ENCODE peak calls at places on chromosomes 2 and 18, in seven cellular contexts. X, Q, R, C, M, H and I are unnamed samples.

GRCh38 chr2:152566034-152566727 is 151.1 kb downstream of the PRPF40A start:
- DNase-seq in M (no peak), H (no peak), C (no peak), R (no peak), X (no peak), Q (no peak), I (no peak)

GRCh38 chr2:50448556-50448955 is 583.4 kb downstream of the NRXN1 start:
- DNase-seq in C (no peak), X (no peak), Q (no peak), R (no peak), H (peak), M (no peak), I (no peak)

GRCh38 chr2:164145093-164145987 is 409.5 kb upstream of the FIGN start:
- DNase-seq in C (no peak), H (no peak), Q (no peak), M (no peak), R (no peak), X (no peak), I (no peak)

GRCh38 chr2:160464996-160465395 is 28.6 kb downstream of the RBMS1 start:
- DNase-seq in M (no peak), Q (no peak), X (no peak), R (no peak), C (no peak), H (no peak), I (no peak)

GRCh38 chr2:113390133-113390849 is 47.2 kb upstream of the ZNG1B start:
- DNase-seq in R (peak), M (peak), H (no peak), Q (peak), X (peak), C (peak), I (peak)

GRCh38 chr2:240775911-240776310 is 44.1 kb downstream of the KIF1A start:
- DNase-seq in C (no peak), R (no peak), M (no peak), Q (no peak), H (no peak), X (no peak), I (no peak)

GRCh38 chr18:24595556-24595955 is 135.1 kb downstream of the HRH4 start:
- DNase-seq in Q (no peak), H (no peak), X (no peak), C (no peak), R (no peak), M (no peak), I (no peak)

GRCh38 chr2:207930747-207931146 is 94.6 kb downstream of the PLEKHM3 start:
- DNase-seq in M (peak), X (peak), C (peak), Q (no peak), H (no peak), R (no peak), I (peak)

GRCh38 chr2:118085173-118086023 is 2.9 kb upstream of the INSIG2 start:
- DNase-seq in X (no peak), C (peak), H (no peak), R (no peak), Q (no peak), M (no peak), I (no peak)

GRCh38 chr2:36951574-36951973 is 14.8 kb downstream of the STRN start:
- DNase-seq in H (no peak), Q (no peak), R (no peak), X (no peak), M (no peak), C (peak), I (no peak)

GRCh38 chr2:172922294-172922693 is 153.4 kb upstream of the MAP3K20 start:
- DNase-seq in M (no peak), R (no peak), C (no peak), H (no peak), Q (no peak), X (no peak), I (no peak)

GRCh38 chr2:154425999-154426398 is 272.5 kb upstream of the KCNJ3 start:
- DNase-seq in X (no peak), Q (no peak), C (peak), M (no peak), H (peak), R (no peak), I (no peak)

GRCh38 chr2:32212293-32212692 is 46.6 kb downstream of the SLC30A6 start:
- DNase-seq in R (no peak), H (no peak), X (no peak), M (no peak), Q (no peak), C (no peak), I (no peak)

GRCh38 chr2:190940451-190940850 is 59.8 kb downstream of the GLS start:
- DNase-seq in M (no peak), H (no peak), X (no peak), Q (no peak), R (no peak), C (no peak), I (no peak)

GRCh38 chr2:19235308-19235707 is 123.1 kb downstream of the OSR1 start:
- DNase-seq in Q (no peak), C (no peak), R (no peak), H (no peak), X (no peak), M (no peak), I (no peak)

GRCh38 chr18:34659579-34660517 is 50.2 kb upstream of the DTNA start:
- DNase-seq in X (peak), C (peak), R (peak), H (peak), M (peak), Q (peak), I (peak)

GRCh38 chr18:34655131-34655530 is 55.0 kb upstream of the DTNA start:
- DNase-seq in C (no peak), X (no peak), H (no peak), R (no peak), M (no peak), Q (no peak), I (no peak)

GRCh38 chr18:34661464-34662087 is 48.5 kb upstream of the DTNA start:
- DNase-seq in X (no peak), H (no peak), Q (peak), M (peak), R (peak), C (peak), I (no peak)

GRCh38 chr18:34660572-34660971 is 49.5 kb upstream of the DTNA start:
- DNase-seq in C (no peak), R (no peak), Q (peak), X (no peak), M (no peak), H (no peak), I (no peak)

GRCh38 chr18:34658101-34658500 is 52.0 kb upstream of the DTNA start:
- DNase-seq in R (no peak), C (no peak), M (no peak), H (no peak), Q (no peak), X (no peak), I (no peak)
- H3K27ac ChIP-seq in R (no peak), C (no peak), M (no peak), H (peak), Q (peak), X (peak), I (no peak)

GRCh38 chr2:47321411-47322031 is 81.4 kb upstream of the MSH2 start:
- DNase-seq in H (no peak), M (no peak), R (no peak), C (no peak), Q (no peak), X (no peak), I (no peak)

GRCh38 chr2:47323822-47324171 is 79.2 kb upstream of the MSH2 start:
- DNase-seq in M (no peak), H (no peak), R (no peak), X (no peak), C (no peak), Q (no peak), I (no peak)

GRCh38 chr2:47321006-47321405 is 82.0 kb upstream of the MSH2 start:
- DNase-seq in X (no peak), M (no peak), C (no peak), Q (no peak), R (no peak), H (no peak), I (no peak)

DNA sequence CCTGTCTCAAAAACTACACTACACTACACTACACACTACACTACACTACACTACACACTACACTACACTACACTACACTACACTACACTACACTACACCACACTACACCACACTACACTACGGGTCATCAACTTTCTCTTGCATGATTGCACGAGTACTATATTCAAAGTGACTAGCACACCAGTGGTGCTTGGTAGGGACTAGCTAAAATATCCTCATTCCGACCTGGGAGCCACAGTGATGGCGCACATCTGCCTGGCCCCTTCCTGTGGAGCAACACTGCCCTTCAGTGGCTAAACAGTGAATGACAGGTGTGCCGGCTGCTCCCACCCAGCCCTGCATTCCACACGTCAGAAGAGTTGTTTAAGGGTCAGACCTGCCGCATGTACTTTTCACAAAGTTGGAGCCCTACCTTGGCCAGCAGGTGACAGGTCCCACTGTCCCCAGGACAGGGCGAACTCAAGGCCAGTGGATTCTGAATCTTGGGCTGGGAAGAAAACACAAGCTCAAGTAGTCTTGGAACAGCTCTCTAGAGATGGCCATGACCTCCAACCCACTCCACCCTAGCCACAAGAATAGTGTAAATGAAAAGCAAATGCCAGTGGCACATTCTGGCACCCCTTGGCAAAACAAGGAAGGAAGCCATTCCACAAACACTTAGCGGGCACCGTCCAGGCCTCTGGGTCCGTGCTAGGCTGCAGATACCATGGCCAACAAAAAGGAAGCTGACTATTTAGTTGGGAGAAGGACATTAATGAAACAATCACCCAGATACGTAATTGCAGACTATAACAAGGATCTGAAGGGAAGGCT is 79.7 kb upstream of the MSH2 start:
- DNase-seq in M (peak), X (peak), C (peak), Q (peak), H (peak), R (peak), I (peak)
- H3K27ac ChIP-seq in M (no peak), X (no peak), C (no peak), Q (no peak), H (no peak), R (no peak), I (no peak)

DNA sequence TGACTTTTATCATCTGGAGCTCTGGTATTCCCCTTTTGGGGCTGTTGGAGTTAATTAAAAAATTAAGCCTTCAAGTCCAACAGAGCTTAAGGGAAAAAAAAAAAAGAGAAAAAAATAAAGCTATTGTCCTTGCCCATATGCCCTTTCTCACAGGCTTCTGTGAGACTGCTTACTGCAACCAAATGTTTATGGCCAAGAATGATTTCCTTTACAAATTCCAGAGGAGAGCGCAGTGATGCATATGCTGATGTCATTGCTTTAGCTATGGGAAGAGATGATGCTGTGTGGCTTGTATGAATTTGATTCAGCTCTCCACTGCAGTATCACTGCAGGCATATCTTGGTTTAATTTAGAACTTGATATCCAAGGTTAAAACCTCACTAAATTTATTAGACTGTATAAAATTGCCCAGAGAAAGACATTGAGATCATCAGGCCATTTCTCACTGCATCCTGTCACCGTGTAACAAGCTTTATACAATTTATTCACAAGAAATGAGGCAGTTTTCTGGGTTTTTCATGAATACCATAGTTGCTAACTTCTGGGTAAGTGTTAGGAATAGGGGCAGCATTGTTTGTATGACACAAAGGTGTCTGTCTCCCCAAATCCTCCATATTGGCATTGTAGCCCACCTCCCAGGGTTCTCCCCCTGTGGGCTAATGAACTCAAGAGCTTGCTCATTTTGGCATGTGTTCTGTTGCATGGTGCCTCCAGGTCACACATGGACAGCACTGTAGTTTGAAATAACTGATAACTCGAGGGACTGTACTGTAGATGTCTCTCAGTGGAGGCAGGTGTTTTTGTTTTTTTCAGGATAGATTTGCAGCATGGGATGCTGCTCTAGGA is 85.0 kb downstream of the TANC1 start:
- DNase-seq in R (no peak), C (no peak), X (no peak), H (no peak), Q (no peak), M (no peak), I (no peak)
- H3K27ac ChIP-seq in R (no peak), C (no peak), X (no peak), H (no peak), Q (no peak), M (no peak), I (no peak)

GRCh38 chr2:85435220-85435958 is 16.9 kb downstream of the SH2D6 start:
- DNase-seq in M (no peak), Q (no peak), X (no peak), H (no peak), R (no peak), C (no peak), I (no peak)
- H3K27ac ChIP-seq in M (peak), Q (no peak), X (peak), H (peak), R (no peak), C (peak), I (no peak)